ENCODE peak calls at places on chromosomes 3 and 15, in four cellular contexts. M, B, Q and V are unnamed samples.

GRCh38 chr3:50664959-50665602 is 9.6 kb upstream of the DOCK3 start:
- DNase-seq in M (no peak), B (no peak), Q (no peak), V (no peak)

GRCh38 chr3:151305081-151305777 is 11.4 kb downstream of the GPR87 start:
- DNase-seq in M (no peak), B (no peak), Q (peak; percentile 38), V (no peak)

GRCh38 chr15:97087337-97087736 is 756.8 kb downstream of the NR2F2 start:
- DNase-seq in M (no peak), B (no peak), Q (no peak), V (no peak)

GRCh38 chr3:27758083-27758482 is 36.0 kb upstream of the EOMES start:
- DNase-seq in M (no peak), B (no peak), Q (no peak), V (no peak)

GRCh38 chr15:60179786-60180391 is 175.8 kb downstream of the FOXB1 start:
- DNase-seq in M (peak; percentile 44), B (no peak), Q (peak; percentile 10), V (no peak)

GRCh38 chr15:67660874-67661606 is 118.5 kb downstream of the MAP2K5 start:
- DNase-seq in M (no peak), B (no peak), Q (no peak), V (no peak)

GRCh38 chr15:29170496-29170895 is 99.1 kb downstream of the NSMCE3 start:
- DNase-seq in M (no peak), B (no peak), Q (no peak), V (no peak)

GRCh38 chr3:8529197-8529637 is 27.6 kb downstream of the LMCD1 start:
- DNase-seq in M (peak; percentile 61), B (no peak), Q (no peak), V (peak; percentile 12)

GRCh38 chr3:120559228-120560061 is 36.7 kb upstream of the NDUFB4 start:
- DNase-seq in M (peak; percentile 73), B (no peak), Q (no peak), V (no peak)

GRCh38 chr3:148962513-148962912 is 28.8 kb upstream of the GYG1 start:
- DNase-seq in M (peak; percentile 86), B (no peak), Q (no peak), V (no peak)

GRCh38 chr3:58647661-58648141 is 18.9 kb downstream of the FAM3D start:
- DNase-seq in M (peak; percentile 95), B (no peak), Q (no peak), V (no peak)